ENCODE peak calls at places on chromosomes 12 and 14, in six cellular contexts. I is GM23248, S is kidney epithelial cell, J is lower leg skin, K is GM12865, Q is uterus. F is an unnamed sample.

GRCh38 chr12:121089031-121089812 is 43.5 kb upstream of the P2RX7 start:
- DNase-seq in J (no peak), Q (peak; percentile 17), S (no peak), K (no peak), I (no peak), F (no peak)

GRCh38 chr12:34390171-34390841 is 368.0 kb downstream of the ALG10 start:
- DNase-seq in Q (no peak), J (no peak), K (no peak), S (no peak), I (no peak), F (no peak)

GRCh38 chr12:51666696-51667095 is 75.7 kb downstream of the SCN8A start:
- DNase-seq in J (no peak), I (no peak), K (no peak), S (no peak), Q (no peak), F (peak; percentile 16)

GRCh38 chr12:24191117-24191516 is 241.6 kb upstream of the SOX5 start:
- DNase-seq in K (no peak), I (no peak), S (no peak), J (no peak), Q (no peak), F (no peak)

GRCh38 chr14:26427059-26427458 is 170.8 kb downstream of the NOVA1 start:
- DNase-seq in S (no peak), Q (no peak), J (no peak), K (no peak), I (peak; percentile 41), F (peak; percentile 77)

GRCh38 chr12:85825751-85826150 is 10.5 kb downstream of the RASSF9 start:
- DNase-seq in K (no peak), J (no peak), I (no peak), Q (no peak), S (peak; percentile 89), F (peak; percentile 15)

GRCh38 chr14:52563120-52563519 is 10.5 kb downstream of the GPR137C start:
- DNase-seq in K (no peak), Q (no peak), I (peak; percentile 84), S (no peak), J (no peak), F (peak; percentile 83)

GRCh38 chr12:104569348-104570173 is 112.8 kb downstream of the CHST11 start:
- DNase-seq in K (peak; percentile 91), J (peak; percentile 21), Q (no peak), I (no peak), S (no peak), F (no peak)

GRCh38 chr12:96360550-96360949 is 39.7 kb downstream of the CDK17 start:
- DNase-seq in S (no peak), K (no peak), I (no peak), Q (no peak), J (no peak), F (no peak)

GRCh38 chr12:127360580-127360979 is 906.4 kb upstream of the TMEM132C start:
- DNase-seq in I (no peak), S (no peak), K (no peak), Q (no peak), J (no peak), F (no peak)

GRCh38 chr12:126704609-126705008 is 1562.4 kb upstream of the TMEM132C start:
- DNase-seq in Q (no peak), S (no peak), J (no peak), K (no peak), I (no peak), F (no peak)

GRCh38 chr14:99415496-99416281 is 65.0 kb downstream of the SETD3 start:
- DNase-seq in Q (peak; percentile 38), S (peak; percentile 45), I (peak; percentile 86), K (peak; percentile 86), J (peak; percentile 34), F (peak; percentile 84)

DNA sequence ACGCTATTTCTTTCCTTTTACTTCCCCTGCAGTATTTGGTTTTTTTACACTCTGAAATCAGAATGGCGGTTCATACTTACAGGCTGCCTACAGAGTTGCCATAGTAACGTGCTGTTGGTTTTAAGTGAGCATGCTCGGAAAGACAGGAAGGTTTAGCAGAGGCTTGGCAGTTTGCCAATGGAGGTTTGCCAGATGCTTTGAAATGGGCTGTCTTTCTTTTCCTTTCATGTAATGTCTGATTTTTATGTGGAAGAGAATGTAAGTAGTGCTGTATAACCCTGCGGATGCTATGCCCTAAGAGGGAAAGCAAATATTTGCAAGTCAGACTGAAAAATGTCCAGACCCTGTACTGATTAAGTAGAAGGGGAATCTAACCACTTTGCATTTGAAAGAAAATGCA is 32.8 kb downstream of the ARID4A start:
- DNase-seq in S (peak; percentile 84), J (peak; percentile 84), K (peak; percentile 93), Q (peak; percentile 90), I (peak; percentile 89), F (peak; percentile 98)
- H3K4me3 ChIP-seq in S (no peak overlapping the region), J (no peak overlapping the region), K (no peak overlapping the region), Q (no peak overlapping the region), I (no peak overlapping the region), F (no peak overlapping the region)

DNA sequence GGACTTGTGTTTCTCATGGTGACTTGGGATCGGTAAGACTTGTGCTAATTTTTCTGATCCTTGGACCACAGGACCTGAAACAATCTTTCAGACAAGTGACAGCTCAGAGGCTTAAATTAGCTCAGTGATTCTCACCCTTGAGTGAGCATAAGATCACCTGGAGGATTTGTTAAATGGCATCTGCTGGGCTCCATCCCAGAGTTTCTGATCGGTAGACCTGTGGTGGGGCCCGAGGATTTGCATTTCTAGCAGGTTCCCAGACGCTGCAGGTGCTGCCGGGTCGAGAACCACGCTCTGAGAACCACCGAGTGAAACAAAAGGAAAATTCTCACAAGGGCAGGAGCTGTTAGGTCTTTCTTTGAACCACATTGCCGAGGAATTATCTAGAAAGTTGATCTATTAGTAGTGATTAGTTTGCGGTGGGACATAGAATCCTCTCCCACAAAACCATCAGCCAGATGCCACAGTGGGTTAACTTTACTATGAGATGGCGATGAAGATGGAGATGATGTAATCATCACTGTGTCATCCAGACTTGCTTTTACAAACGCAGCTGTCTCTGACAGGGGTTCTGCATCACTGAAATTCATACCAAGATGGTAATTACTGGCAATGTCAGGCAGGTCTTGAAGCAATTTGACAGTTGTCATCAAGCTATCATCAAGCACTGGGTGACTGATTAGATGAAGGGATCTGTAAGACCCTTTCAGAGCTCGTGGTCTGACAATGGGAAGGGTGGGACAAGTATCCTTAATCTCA is 184.0 kb downstream of the AACS start:
- DNase-seq in S (no peak), K (no peak), I (no peak), J (no peak), Q (no peak), F (no peak)
- H3K4me3 ChIP-seq in S (no peak overlapping the region), K (no peak overlapping the region), I (no peak overlapping the region), J (no peak overlapping the region), Q (no peak overlapping the region), F (no peak overlapping the region)

GRCh38 chr14:80955434-80955939 is at the start of gene TSHR:
- DNase-seq in Q (no peak), I (no peak), K (no peak), S (no peak), J (no peak), F (no peak)

GRCh38 chr14:80956922-80957321 is 1.5 kb downstream of the TSHR start:
- DNase-seq in K (no peak), S (no peak), Q (no peak), J (no peak), I (no peak), F (no peak)

GRCh38 chr14:80959448-80960006 is 4.1 kb downstream of the TSHR start:
- DNase-seq in J (no peak), I (no peak), Q (no peak), S (no peak), K (peak; percentile 95), F (no peak)

GRCh38 chr14:80956105-80956504 is 684 bp downstream of the TSHR start:
- DNase-seq in K (no peak), S (no peak), I (no peak), J (no peak), Q (no peak), F (no peak)

DNA sequence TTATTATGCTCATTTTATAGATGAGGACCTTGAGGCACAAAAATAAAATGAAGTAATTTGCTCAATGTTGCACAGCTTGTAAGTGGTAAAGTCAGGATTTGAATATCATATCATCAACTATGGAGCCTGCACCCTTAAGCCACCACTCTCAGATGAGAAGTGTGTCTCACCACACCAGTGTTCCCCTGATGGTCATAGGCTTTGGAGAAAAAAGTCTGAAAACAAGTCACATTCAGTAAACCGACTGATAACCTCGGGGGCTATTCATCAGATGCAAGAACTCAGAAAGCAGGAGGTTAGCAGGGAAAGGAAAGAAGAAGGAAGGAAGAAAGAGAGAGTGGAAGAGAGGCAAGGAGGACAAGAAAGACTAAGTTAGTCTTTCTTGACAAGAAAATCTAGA is 2.8 kb downstream of the TSHR start:
- DNase-seq in K (no peak), S (no peak), Q (no peak), J (no peak), I (no peak), F (no peak)
- H3K4me3 ChIP-seq in K (no peak overlapping the region), S (no peak overlapping the region), Q (no peak overlapping the region), J (no peak overlapping the region), I (no peak overlapping the region), F (no peak overlapping the region)

DNA sequence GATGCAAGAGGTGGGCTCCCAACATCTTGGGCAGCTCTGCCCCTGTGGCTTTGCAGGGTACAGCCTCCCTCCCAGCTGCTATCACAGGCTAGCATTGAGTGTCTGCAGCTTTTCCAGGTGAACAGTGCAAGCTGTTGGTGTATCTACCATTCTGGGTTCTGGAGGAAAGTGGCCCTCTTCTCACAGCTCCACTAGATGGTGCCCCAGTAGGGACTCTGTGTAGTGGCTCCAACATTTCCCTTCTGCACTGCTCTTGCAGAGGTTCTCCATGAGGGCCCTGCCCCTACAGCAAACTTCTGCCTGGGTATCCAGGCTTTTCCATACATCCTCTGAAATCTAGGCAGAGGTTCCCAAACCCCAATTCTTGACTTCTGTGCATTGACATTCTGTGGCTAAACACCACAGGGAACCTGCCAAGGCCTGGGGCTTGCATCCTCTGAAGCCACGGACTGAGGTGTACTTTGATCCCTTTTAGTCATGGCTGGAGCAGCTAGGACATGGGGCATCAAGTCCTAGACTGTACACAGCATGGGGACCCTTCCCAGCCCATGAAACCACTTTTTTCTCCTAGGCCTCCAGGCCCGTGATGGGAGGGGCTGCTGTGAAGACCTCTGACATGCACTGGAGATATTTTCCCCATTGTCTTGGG is 24.0 kb upstream of the SLC38A1 start:
- DNase-seq in S (no peak), J (no peak), I (peak; percentile 35), Q (no peak), K (no peak), F (peak; percentile 20)
- H3K4me3 ChIP-seq in S (no peak overlapping the region), J (no peak overlapping the region), I (no peak overlapping the region), Q (no peak overlapping the region), K (no peak overlapping the region), F (no peak overlapping the region)

DNA sequence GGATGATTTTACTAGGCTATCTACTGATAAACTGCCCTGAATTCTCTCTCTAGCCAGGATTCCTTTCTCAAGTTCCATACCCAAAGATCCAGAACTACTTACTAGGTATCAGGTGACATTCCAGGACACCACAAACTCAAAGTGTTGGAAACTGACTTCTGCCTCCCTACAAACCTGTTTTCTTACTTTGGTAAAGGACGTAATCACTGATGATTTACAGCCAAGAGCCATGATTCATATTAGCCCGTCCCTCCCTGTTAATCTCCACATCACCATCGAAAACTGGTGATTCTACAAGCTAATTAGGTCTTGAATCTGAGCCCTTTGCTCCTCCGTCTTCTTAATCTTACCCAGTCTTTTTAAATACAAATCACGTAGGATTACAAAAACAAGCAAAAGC is 1.1 kb upstream of the ATG14 start:
- DNase-seq in S (no peak), Q (no peak), K (no peak), J (no peak), I (peak; percentile 63), F (peak; percentile 66)
- H3K4me3 ChIP-seq in S (no peak overlapping the region), Q (no peak overlapping the region), K (no peak overlapping the region), J (no peak overlapping the region), I (peak overlapping the region; percentile 79), F (no peak overlapping the region)